ENCODE peak calls at places on chromosomes 11 and 22, in seven cellular contexts. P is activated CD4-positive, alpha-beta memory T cell treated with anti-CD3 and anti-CD28 coated beads for 36 hours; G is breast epithelium; E is stromal cell of bone marrow; X is activated CD8-positive, alpha-beta memory T cell treated with anti-CD3 and anti-CD28 coated beads, Interleukin-2, amount 50 U/mL, for 48 hours; W is NB4; T is effector memory CD4-positive, alpha-beta T cell. V is an unnamed sample.

GRCh38 chr11:64036081-64037026 is 623 bp downstream of the FLRT1 start:
- DNase-seq in P (no peak), G (no peak), E (peak; percentile 10), X (no peak), W (peak; percentile 75), T (no peak), V (peak; percentile 28)

GRCh38 chr22:49296561-49296960 is 531.1 kb downstream of the BRD1 start:
- DNase-seq in P (no peak), G (peak; percentile 33), E (no peak), X (peak; percentile 12), W (no peak), T (no peak), V (no peak)

GRCh38 chr11:10450451-10451398 is 4.3 kb upstream of the AMPD3 start:
- DNase-seq in P (peak; percentile 68), G (peak; percentile 68), E (no peak), X (peak; percentile 78), W (peak; percentile 71), T (peak; percentile 26), V (peak; percentile 36)

GRCh38 chr11:33651555-33651954 is 49.1 kb downstream of the C11orf91 start:
- DNase-seq in P (no peak), G (no peak), E (no peak), X (no peak), W (no peak), T (no peak), V (no peak)

GRCh38 chr11:7019500-7020182 is 505 bp downstream of the ZNF214 start:
- DNase-seq in P (no peak), G (no peak), E (peak; percentile 9), X (no peak), W (no peak), T (no peak), V (no peak)

GRCh38 chr11:121762820-121763219 is 310.1 kb upstream of the SORL1-AS1 start:
- DNase-seq in P (no peak), G (no peak), E (no peak), X (no peak), W (no peak), T (no peak), V (no peak)

GRCh38 chr11:69138265-69138664 is 17.5 kb upstream of the SMIM38 start:
- DNase-seq in P (no peak), G (no peak), E (peak; percentile 68), X (no peak), W (no peak), T (no peak), V (no peak)

GRCh38 chr11:70759846-70760245 is 361.5 kb downstream of the CTTN start:
- DNase-seq in P (no peak), G (no peak), E (no peak), X (no peak), W (no peak), T (no peak), V (no peak)

GRCh38 chr11:85805387-85805786 is 5.6 kb downstream of the SYTL2 start:
- DNase-seq in P (no peak), G (no peak), E (no peak), X (no peak), W (no peak), T (no peak), V (no peak)

GRCh38 chr11:20022363-20023081 is 137.8 kb downstream of the DBX1 start:
- DNase-seq in P (no peak), G (no peak), E (no peak), X (no peak), W (no peak), T (no peak), V (no peak)

GRCh38 chr11:113528982-113529381 is 53.8 kb upstream of the DRD2 start:
- DNase-seq in P (no peak), G (no peak), E (no peak), X (no peak), W (no peak), T (no peak), V (no peak)

GRCh38 chr11:116852261-116853125 is 15.1 kb upstream of the APOA1 start:
- DNase-seq in P (peak; percentile 40), G (no peak), E (peak; percentile 52), X (no peak), W (peak; percentile 77), T (no peak), V (no peak)

GRCh38 chr11:86101493-86101892 is 32.6 kb upstream of the PICALM start:
- DNase-seq in P (no peak), G (no peak), E (no peak), X (no peak), W (no peak), T (no peak), V (no peak)

GRCh38 chr11:63602296-63602695 is 11.9 kb downstream of the PLAAT3 start:
- DNase-seq in P (no peak), G (no peak), E (peak; percentile 69), X (no peak), W (no peak), T (no peak), V (no peak)